ENCODE peak calls at places on chromosomes 4 and X, in seven cellular contexts. One of them, this sample, is unnamed.
A peak's percentile ranks its signal among the peaks of the same experiment; 100 is the strongest.

GRCh38 chrX:41384041-41384705 is 50.2 kb downstream of the DDX3X start:
- DNase-seq in CD4-positive, CD25-positive, alpha-beta regulatory T cell: peak; percentile 41
- DNase-seq in left lung: peak; percentile 88
- DNase-seq in activated naive CD4-positive, alpha-beta T cell treated with anti-CD3 and anti-CD28 coated beads for 36 hours: peak; percentile 82
- DNase-seq in activated CD8-positive, alpha-beta memory T cell treated with anti-CD3 and anti-CD28 coated beads for 1 hour: no peak
- DNase-seq in WTC11: no peak
- DNase-seq in NCI-H1092: no peak
- DNase-seq in this sample: no peak

GRCh38 chrX:29478336-29479069 is 736.9 kb upstream of the MAGEB2 start:
- DNase-seq in left lung: no peak
- DNase-seq in CD4-positive, CD25-positive, alpha-beta regulatory T cell: no peak
- DNase-seq in WTC11: peak; percentile 15
- DNase-seq in NCI-H1092: no peak
- DNase-seq in activated CD8-positive, alpha-beta memory T cell treated with anti-CD3 and anti-CD28 coated beads for 1 hour: no peak
- DNase-seq in activated naive CD4-positive, alpha-beta T cell treated with anti-CD3 and anti-CD28 coated beads for 36 hours: peak; percentile 4
- DNase-seq in this sample: peak; percentile 46

GRCh38 chr4:149910604-149911367 is 95.1 kb upstream of the IQCM start:
- DNase-seq in NCI-H1092: no peak
- DNase-seq in activated CD8-positive, alpha-beta memory T cell treated with anti-CD3 and anti-CD28 coated beads for 1 hour: no peak
- DNase-seq in left lung: no peak
- DNase-seq in WTC11: no peak
- DNase-seq in CD4-positive, CD25-positive, alpha-beta regulatory T cell: no peak
- DNase-seq in activated naive CD4-positive, alpha-beta T cell treated with anti-CD3 and anti-CD28 coated beads for 36 hours: no peak
- DNase-seq in this sample: no peak

GRCh38 chr4:39712819-39713607 is 15.1 kb downstream of the UBE2K start:
- DNase-seq in activated CD8-positive, alpha-beta memory T cell treated with anti-CD3 and anti-CD28 coated beads for 1 hour: no peak
- DNase-seq in WTC11: no peak
- DNase-seq in CD4-positive, CD25-positive, alpha-beta regulatory T cell: no peak
- DNase-seq in left lung: no peak
- DNase-seq in NCI-H1092: no peak
- DNase-seq in activated naive CD4-positive, alpha-beta T cell treated with anti-CD3 and anti-CD28 coated beads for 36 hours: no peak
- DNase-seq in this sample: no peak

GRCh38 chr4:140136509-140136908 is 17.5 kb downstream of the MAML3 start:
- DNase-seq in CD4-positive, CD25-positive, alpha-beta regulatory T cell: no peak
- DNase-seq in WTC11: no peak
- DNase-seq in left lung: no peak
- DNase-seq in NCI-H1092: no peak
- DNase-seq in activated CD8-positive, alpha-beta memory T cell treated with anti-CD3 and anti-CD28 coated beads for 1 hour: no peak
- DNase-seq in activated naive CD4-positive, alpha-beta T cell treated with anti-CD3 and anti-CD28 coated beads for 36 hours: no peak
- DNase-seq in this sample: no peak

GRCh38 chr4:146436423-146437162 is 85.1 kb downstream of the SLC10A7 start:
- DNase-seq in NCI-H1092: no peak
- DNase-seq in activated naive CD4-positive, alpha-beta T cell treated with anti-CD3 and anti-CD28 coated beads for 36 hours: no peak
- DNase-seq in WTC11: no peak
- DNase-seq in CD4-positive, CD25-positive, alpha-beta regulatory T cell: no peak
- DNase-seq in left lung: no peak
- DNase-seq in activated CD8-positive, alpha-beta memory T cell treated with anti-CD3 and anti-CD28 coated beads for 1 hour: no peak
- DNase-seq in this sample: no peak

GRCh38 chr4:147336252-147336651 is 144.6 kb upstream of the EDNRA start:
- DNase-seq in CD4-positive, CD25-positive, alpha-beta regulatory T cell: no peak
- DNase-seq in activated naive CD4-positive, alpha-beta T cell treated with anti-CD3 and anti-CD28 coated beads for 36 hours: no peak
- DNase-seq in activated CD8-positive, alpha-beta memory T cell treated with anti-CD3 and anti-CD28 coated beads for 1 hour: no peak
- DNase-seq in WTC11: no peak
- DNase-seq in NCI-H1092: no peak
- DNase-seq in left lung: no peak
- DNase-seq in this sample: no peak

GRCh38 chr4:6137027-6137746 is 63.2 kb downstream of the JAKMIP1 start:
- DNase-seq in activated naive CD4-positive, alpha-beta T cell treated with anti-CD3 and anti-CD28 coated beads for 36 hours: no peak
- DNase-seq in WTC11: no peak
- DNase-seq in NCI-H1092: no peak
- DNase-seq in CD4-positive, CD25-positive, alpha-beta regulatory T cell: no peak
- DNase-seq in activated CD8-positive, alpha-beta memory T cell treated with anti-CD3 and anti-CD28 coated beads for 1 hour: no peak
- DNase-seq in left lung: no peak
- DNase-seq in this sample: no peak

GRCh38 chrX:133415276-133416105 is at the start of gene GPC4:
- DNase-seq in WTC11: peak; percentile 73
- DNase-seq in left lung: peak; percentile 71
- DNase-seq in CD4-positive, CD25-positive, alpha-beta regulatory T cell: no peak
- DNase-seq in NCI-H1092: no peak
- DNase-seq in activated CD8-positive, alpha-beta memory T cell treated with anti-CD3 and anti-CD28 coated beads for 1 hour: no peak
- DNase-seq in activated naive CD4-positive, alpha-beta T cell treated with anti-CD3 and anti-CD28 coated beads for 36 hours: peak; percentile 5
- DNase-seq in this sample: peak; percentile 78

GRCh38 chrX:18172970-18173369 is 47.7 kb downstream of the BEND2 start:
- DNase-seq in activated CD8-positive, alpha-beta memory T cell treated with anti-CD3 and anti-CD28 coated beads for 1 hour: no peak
- DNase-seq in left lung: no peak
- DNase-seq in NCI-H1092: no peak
- DNase-seq in CD4-positive, CD25-positive, alpha-beta regulatory T cell: no peak
- DNase-seq in activated naive CD4-positive, alpha-beta T cell treated with anti-CD3 and anti-CD28 coated beads for 36 hours: no peak
- DNase-seq in WTC11: no peak
- DNase-seq in this sample: no peak

GRCh38 chr4:25229804-25230203 is 4.0 kb upstream of the PI4K2B start:
- DNase-seq in left lung: no peak
- DNase-seq in activated naive CD4-positive, alpha-beta T cell treated with anti-CD3 and anti-CD28 coated beads for 36 hours: no peak
- DNase-seq in activated CD8-positive, alpha-beta memory T cell treated with anti-CD3 and anti-CD28 coated beads for 1 hour: no peak
- DNase-seq in WTC11: no peak
- DNase-seq in NCI-H1092: no peak
- DNase-seq in CD4-positive, CD25-positive, alpha-beta regulatory T cell: no peak
- DNase-seq in this sample: no peak

GRCh38 chr4:70511365-70511764 is 7.0 kb upstream of the AMTN start:
- DNase-seq in WTC11: no peak
- DNase-seq in activated CD8-positive, alpha-beta memory T cell treated with anti-CD3 and anti-CD28 coated beads for 1 hour: no peak
- DNase-seq in activated naive CD4-positive, alpha-beta T cell treated with anti-CD3 and anti-CD28 coated beads for 36 hours: no peak
- DNase-seq in left lung: no peak
- DNase-seq in NCI-H1092: no peak
- DNase-seq in CD4-positive, CD25-positive, alpha-beta regulatory T cell: no peak
- DNase-seq in this sample: no peak

GRCh38 chrX:119266364-119266995 is 30.4 kb downstream of the PGRMC1 start:
- DNase-seq in left lung: no peak
- DNase-seq in NCI-H1092: no peak
- DNase-seq in activated naive CD4-positive, alpha-beta T cell treated with anti-CD3 and anti-CD28 coated beads for 36 hours: peak; percentile 25
- DNase-seq in CD4-positive, CD25-positive, alpha-beta regulatory T cell: peak; percentile 8
- DNase-seq in WTC11: peak; percentile 10
- DNase-seq in activated CD8-positive, alpha-beta memory T cell treated with anti-CD3 and anti-CD28 coated beads for 1 hour: no peak
- DNase-seq in this sample: no peak

GRCh38 chr4:147964519-147964918 is 232.6 kb downstream of the ARHGAP10 start:
- DNase-seq in NCI-H1092: no peak
- DNase-seq in WTC11: no peak
- DNase-seq in activated naive CD4-positive, alpha-beta T cell treated with anti-CD3 and anti-CD28 coated beads for 36 hours: no peak
- DNase-seq in left lung: no peak
- DNase-seq in activated CD8-positive, alpha-beta memory T cell treated with anti-CD3 and anti-CD28 coated beads for 1 hour: no peak
- DNase-seq in CD4-positive, CD25-positive, alpha-beta regulatory T cell: no peak
- DNase-seq in this sample: no peak

GRCh38 chr4:140031706-140032105 is 122.3 kb downstream of the MAML3 start:
- DNase-seq in NCI-H1092: no peak
- DNase-seq in activated CD8-positive, alpha-beta memory T cell treated with anti-CD3 and anti-CD28 coated beads for 1 hour: no peak
- DNase-seq in left lung: no peak
- DNase-seq in WTC11: no peak
- DNase-seq in CD4-positive, CD25-positive, alpha-beta regulatory T cell: no peak
- DNase-seq in activated naive CD4-positive, alpha-beta T cell treated with anti-CD3 and anti-CD28 coated beads for 36 hours: no peak
- DNase-seq in this sample: no peak

GRCh38 chrX:107324493-107325310 is 118.3 kb downstream of the DNAAF6 start:
- DNase-seq in NCI-H1092: no peak
- DNase-seq in CD4-positive, CD25-positive, alpha-beta regulatory T cell: no peak
- DNase-seq in activated CD8-positive, alpha-beta memory T cell treated with anti-CD3 and anti-CD28 coated beads for 1 hour: no peak
- DNase-seq in left lung: peak; percentile 35
- DNase-seq in WTC11: peak; percentile 81
- DNase-seq in activated naive CD4-positive, alpha-beta T cell treated with anti-CD3 and anti-CD28 coated beads for 36 hours: peak; percentile 34
- DNase-seq in this sample: peak; percentile 95

GRCh38 chr4:153988446-153988845 is 199.6 kb upstream of the SFRP2 start:
- DNase-seq in CD4-positive, CD25-positive, alpha-beta regulatory T cell: no peak
- DNase-seq in activated CD8-positive, alpha-beta memory T cell treated with anti-CD3 and anti-CD28 coated beads for 1 hour: no peak
- DNase-seq in left lung: no peak
- DNase-seq in WTC11: no peak
- DNase-seq in activated naive CD4-positive, alpha-beta T cell treated with anti-CD3 and anti-CD28 coated beads for 36 hours: no peak
- DNase-seq in NCI-H1092: no peak
- DNase-seq in this sample: no peak

GRCh38 chr4:41125558-41126311 is 88.6 kb downstream of the APBB2 start:
- DNase-seq in NCI-H1092: no peak
- DNase-seq in left lung: no peak
- DNase-seq in WTC11: no peak
- DNase-seq in activated naive CD4-positive, alpha-beta T cell treated with anti-CD3 and anti-CD28 coated beads for 36 hours: no peak
- DNase-seq in activated CD8-positive, alpha-beta memory T cell treated with anti-CD3 and anti-CD28 coated beads for 1 hour: no peak
- DNase-seq in CD4-positive, CD25-positive, alpha-beta regulatory T cell: no peak
- DNase-seq in this sample: no peak

GRCh38 chr4:106809083-106809482 is 227.0 kb downstream of the DKK2 start:
- DNase-seq in activated naive CD4-positive, alpha-beta T cell treated with anti-CD3 and anti-CD28 coated beads for 36 hours: no peak
- DNase-seq in left lung: no peak
- DNase-seq in WTC11: no peak
- DNase-seq in NCI-H1092: no peak
- DNase-seq in activated CD8-positive, alpha-beta memory T cell treated with anti-CD3 and anti-CD28 coated beads for 1 hour: no peak
- DNase-seq in CD4-positive, CD25-positive, alpha-beta regulatory T cell: no peak
- DNase-seq in this sample: no peak

GRCh38 chr4:180493299-180493698 is 1749.9 kb upstream of the TENM3 start:
- DNase-seq in NCI-H1092: no peak
- DNase-seq in CD4-positive, CD25-positive, alpha-beta regulatory T cell: no peak
- DNase-seq in activated CD8-positive, alpha-beta memory T cell treated with anti-CD3 and anti-CD28 coated beads for 1 hour: no peak
- DNase-seq in WTC11: no peak
- DNase-seq in left lung: no peak
- DNase-seq in activated naive CD4-positive, alpha-beta T cell treated with anti-CD3 and anti-CD28 coated beads for 36 hours: no peak
- DNase-seq in this sample: no peak

GRCh38 chrX:110750526-110751189 is 45.0 kb downstream of the CHRDL1 start:
- DNase-seq in activated naive CD4-positive, alpha-beta T cell treated with anti-CD3 and anti-CD28 coated beads for 36 hours: no peak
- DNase-seq in activated CD8-positive, alpha-beta memory T cell treated with anti-CD3 and anti-CD28 coated beads for 1 hour: no peak
- DNase-seq in WTC11: no peak
- DNase-seq in left lung: no peak
- DNase-seq in NCI-H1092: no peak
- DNase-seq in CD4-positive, CD25-positive, alpha-beta regulatory T cell: no peak
- DNase-seq in this sample: no peak

GRCh38 chrX:49186125-49187027 is at the start of gene PRICKLE3:
- DNase-seq in WTC11: peak; percentile 82
- DNase-seq in NCI-H1092: peak; percentile 42
- DNase-seq in activated naive CD4-positive, alpha-beta T cell treated with anti-CD3 and anti-CD28 coated beads for 36 hours: peak; percentile 82
- DNase-seq in CD4-positive, CD25-positive, alpha-beta regulatory T cell: peak; percentile 66
- DNase-seq in activated CD8-positive, alpha-beta memory T cell treated with anti-CD3 and anti-CD28 coated beads for 1 hour: peak; percentile 61
- DNase-seq in left lung: peak; percentile 87
- DNase-seq in this sample: peak; percentile 84

GRCh38 chr4:184343400-184344177 is 125.9 kb upstream of the ENPP6 start:
- DNase-seq in CD4-positive, CD25-positive, alpha-beta regulatory T cell: peak; percentile 35
- DNase-seq in activated naive CD4-positive, alpha-beta T cell treated with anti-CD3 and anti-CD28 coated beads for 36 hours: peak; percentile 61
- DNase-seq in activated CD8-positive, alpha-beta memory T cell treated with anti-CD3 and anti-CD28 coated beads for 1 hour: peak; percentile 8
- DNase-seq in WTC11: peak; percentile 64
- DNase-seq in left lung: peak; percentile 78
- DNase-seq in NCI-H1092: peak; percentile 64
- DNase-seq in this sample: peak; percentile 86

GRCh38 chrX:134484039-134484438 is 24.1 kb downstream of the HPRT1 start:
- DNase-seq in WTC11: no peak
- DNase-seq in NCI-H1092: peak; percentile 36
- DNase-seq in activated naive CD4-positive, alpha-beta T cell treated with anti-CD3 and anti-CD28 coated beads for 36 hours: no peak
- DNase-seq in CD4-positive, CD25-positive, alpha-beta regulatory T cell: peak; percentile 45
- DNase-seq in activated CD8-positive, alpha-beta memory T cell treated with anti-CD3 and anti-CD28 coated beads for 1 hour: no peak
- DNase-seq in left lung: no peak
- DNase-seq in this sample: no peak

GRCh38 chr4:69714086-69714485 is 46.3 kb downstream of the SULT1B1 start:
- DNase-seq in WTC11: no peak
- DNase-seq in CD4-positive, CD25-positive, alpha-beta regulatory T cell: no peak
- DNase-seq in activated naive CD4-positive, alpha-beta T cell treated with anti-CD3 and anti-CD28 coated beads for 36 hours: no peak
- DNase-seq in left lung: no peak
- DNase-seq in NCI-H1092: no peak
- DNase-seq in activated CD8-positive, alpha-beta memory T cell treated with anti-CD3 and anti-CD28 coated beads for 1 hour: no peak
- DNase-seq in this sample: no peak

GRCh38 chr4:110477836-110478235 is 1.9 kb downstream of the ENPEP start:
- DNase-seq in activated naive CD4-positive, alpha-beta T cell treated with anti-CD3 and anti-CD28 coated beads for 36 hours: no peak
- DNase-seq in activated CD8-positive, alpha-beta memory T cell treated with anti-CD3 and anti-CD28 coated beads for 1 hour: no peak
- DNase-seq in WTC11: no peak
- DNase-seq in NCI-H1092: no peak
- DNase-seq in left lung: no peak
- DNase-seq in CD4-positive, CD25-positive, alpha-beta regulatory T cell: no peak
- DNase-seq in this sample: no peak